ENCODE peak calls at places on chromosomes 4 and X, in eight cellular contexts. N is tibial nerve, B is suprapubic skin, S is uterus, J is fibroblast of the aortic adventitia, C is K562, G is cardiac fibroblast, L is PC-9. R is an unnamed sample.
A peak's percentile ranks its signal among the peaks of the same experiment; 100 is the strongest.

GRCh38 chrX:39894626-39895025 is 203.1 kb downstream of the BCOR start:
- DNase-seq in B (no peak), N (no peak), C (no peak), G (peak; percentile 44), S (no peak), L (no peak), J (no peak), R (no peak)

GRCh38 chr4:172088556-172088955 is 275.4 kb downstream of the GALNTL6 start:
- DNase-seq in N (no peak), B (no peak), C (peak; percentile 21), L (no peak), G (no peak), S (no peak), J (no peak), R (no peak)

GRCh38 chr4:10565166-10565780 is 108.0 kb upstream of the ZNF518B start:
- DNase-seq in B (no peak), S (no peak), C (no peak), N (no peak), J (no peak), L (no peak), G (no peak), R (no peak)

GRCh38 chr4:41050840-41051775 is 163.2 kb downstream of the APBB2 start:
- DNase-seq in C (no peak), N (no peak), L (no peak), B (no peak), J (no peak), G (peak; percentile 20), S (no peak), R (no peak)

GRCh38 chrX:111100191-111100590 is 4.2 kb downstream of the PAK3 start:
- DNase-seq in C (peak; percentile 62), B (no peak), N (no peak), G (peak; percentile 39), S (no peak), L (no peak), J (peak; percentile 58), R (peak; percentile 32)

GRCh38 chr4:78417603-78418002 is 134.0 kb upstream of the ANXA3 start:
- DNase-seq in J (no peak), G (no peak), N (no peak), B (no peak), S (no peak), L (no peak), C (no peak), R (peak; percentile 52)

GRCh38 chr4:120318447-120318846 is 251.8 kb upstream of the MAD2L1 start:
- DNase-seq in B (no peak), C (no peak), J (no peak), L (no peak), N (no peak), G (no peak), S (no peak), R (no peak)

GRCh38 chr4:176794151-176794550 is 1.4 kb upstream of the VEGFC start:
- DNase-seq in C (no peak), L (peak; percentile 83), G (peak; percentile 85), S (no peak), J (peak; percentile 93), B (no peak), N (no peak), R (peak; percentile 89)

GRCh38 chr4:182478475-182478874 is 235.3 kb downstream of the TENM3 start:
- DNase-seq in N (no peak), C (peak; percentile 26), J (peak; percentile 60), S (no peak), L (no peak), B (no peak), G (peak; percentile 66), R (peak; percentile 20)

GRCh38 chrX:37912286-37912685 is 64.9 kb upstream of the DYNLT3 start:
- DNase-seq in C (no peak), J (peak; percentile 46), N (no peak), S (no peak), G (no peak), L (no peak), B (no peak), R (peak; percentile 75)

GRCh38 chrX:17405225-17405969 is 30.4 kb downstream of the NHS start:
- DNase-seq in J (peak; percentile 44), L (peak; percentile 94), S (no peak), G (no peak), C (no peak), N (no peak), B (no peak), R (peak; percentile 96)

DNA sequence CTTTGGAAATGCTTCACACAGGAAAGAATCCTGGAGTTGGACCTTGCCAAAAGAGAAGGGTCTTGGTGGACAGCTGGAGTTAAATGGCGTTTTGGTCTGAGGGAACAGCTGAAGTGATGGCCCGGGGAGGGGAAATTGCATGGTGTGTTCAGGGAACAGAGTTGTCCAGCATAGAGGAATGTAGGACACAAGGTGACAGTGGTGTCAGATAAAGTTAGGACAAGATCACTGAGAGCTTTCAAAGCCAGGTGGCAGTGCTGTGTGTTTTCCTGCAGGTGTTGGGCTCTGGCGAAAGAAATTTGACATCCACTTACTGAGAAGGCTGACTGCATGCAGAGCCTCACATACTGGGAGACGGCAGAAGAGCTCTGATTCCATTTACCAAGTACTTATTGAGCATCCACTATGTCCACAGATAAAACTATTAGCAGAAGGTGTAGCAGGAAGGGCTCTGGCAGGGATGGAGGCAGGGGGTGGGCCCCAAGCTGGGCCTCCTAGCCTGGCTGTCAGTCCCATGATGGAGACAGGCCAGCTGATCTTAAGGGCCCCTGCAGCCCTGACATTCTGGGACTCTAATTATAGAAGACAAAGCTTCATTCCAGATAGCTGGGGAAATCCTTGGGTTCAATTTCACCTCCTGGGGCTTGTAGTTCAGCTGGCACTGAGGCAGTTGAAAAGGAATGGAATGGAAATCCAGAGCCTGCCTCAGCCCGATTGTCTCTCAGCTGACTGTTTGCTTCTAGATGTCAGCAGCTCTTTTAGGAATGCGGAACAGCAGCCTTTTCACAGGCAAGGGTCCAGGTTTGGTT is 150.2 kb upstream of the MAMLD1 start:
- DNase-seq in J (peak; percentile 52), G (peak; percentile 71), N (no peak), B (no peak), C (no peak), L (no peak), S (no peak), R (no peak)
- TF ChIP-seq CTCF in J (no peak), G (no peak), N (no peak), B (no peak), C (no peak), L (peak; percentile 47), S (no peak), R (no peak)

GRCh38 chrX:47233333-47234113 is 714 bp downstream of the USP11 start:
- DNase-seq in L (peak; percentile 83), B (peak; percentile 97), J (peak; percentile 95), N (peak; percentile 91), S (peak; percentile 97), G (peak; percentile 98), C (peak; percentile 92), R (peak; percentile 95)

GRCh38 chrX:47232197-47232802 is 509 bp upstream of the USP11 start:
- DNase-seq in B (peak; percentile 36), N (no peak), J (no peak), C (no peak), S (no peak), G (no peak), L (peak; percentile 34), R (peak; percentile 8)

GRCh38 chrX:47231167-47231566 is 1.6 kb upstream of the USP11 start:
- DNase-seq in J (no peak), C (no peak), G (no peak), S (no peak), B (no peak), L (no peak), N (no peak), R (peak; percentile 14)

GRCh38 chrX:47234583-47234982 is 1.8 kb downstream of the USP11 start:
- DNase-seq in N (no peak), B (no peak), J (no peak), G (no peak), S (no peak), L (no peak), C (no peak), R (peak; percentile 30)

GRCh38 chrX:47232803-47233332 is at the start of gene USP11:
- DNase-seq in C (peak; percentile 39), S (peak; percentile 58), L (no peak), N (no peak), G (peak; percentile 60), B (peak; percentile 75), J (peak; percentile 50), R (no peak)
- H3K4me3 ChIP-seq in C (peak within 1 kb of the TSS; percentile 65), S (peak within 1 kb of the TSS; percentile 69), L (peak within 1 kb of the TSS; percentile 62), N (peak within 1 kb of the TSS; percentile 74), G (peak within 1 kb of the TSS; percentile 61), B (peak within 1 kb of the TSS; percentile 58), J (peak within 1 kb of the TSS; percentile 76), R (peak within 1 kb of the TSS; percentile 74)

GRCh38 chr4:38831653-38832052 is 25.0 kb downstream of the TLR6 start:
- DNase-seq in L (no peak), B (no peak), C (no peak), S (no peak), J (peak; percentile 21), N (no peak), G (no peak), R (no peak)

GRCh38 chr4:38832206-38832605 is 24.4 kb downstream of the TLR6 start:
- DNase-seq in S (no peak), C (no peak), J (no peak), B (no peak), G (no peak), N (no peak), L (no peak), R (no peak)

GRCh38 chr4:38834570-38834969 is 22.0 kb downstream of the TLR6 start:
- DNase-seq in G (no peak), J (no peak), C (no peak), N (no peak), L (no peak), B (no peak), S (no peak), R (no peak)

GRCh38 chr4:38829237-38829636 is 24.6 kb upstream of the TLR1 start:
- DNase-seq in B (no peak), G (no peak), N (no peak), C (no peak), S (no peak), L (no peak), J (no peak), R (no peak)

DNA sequence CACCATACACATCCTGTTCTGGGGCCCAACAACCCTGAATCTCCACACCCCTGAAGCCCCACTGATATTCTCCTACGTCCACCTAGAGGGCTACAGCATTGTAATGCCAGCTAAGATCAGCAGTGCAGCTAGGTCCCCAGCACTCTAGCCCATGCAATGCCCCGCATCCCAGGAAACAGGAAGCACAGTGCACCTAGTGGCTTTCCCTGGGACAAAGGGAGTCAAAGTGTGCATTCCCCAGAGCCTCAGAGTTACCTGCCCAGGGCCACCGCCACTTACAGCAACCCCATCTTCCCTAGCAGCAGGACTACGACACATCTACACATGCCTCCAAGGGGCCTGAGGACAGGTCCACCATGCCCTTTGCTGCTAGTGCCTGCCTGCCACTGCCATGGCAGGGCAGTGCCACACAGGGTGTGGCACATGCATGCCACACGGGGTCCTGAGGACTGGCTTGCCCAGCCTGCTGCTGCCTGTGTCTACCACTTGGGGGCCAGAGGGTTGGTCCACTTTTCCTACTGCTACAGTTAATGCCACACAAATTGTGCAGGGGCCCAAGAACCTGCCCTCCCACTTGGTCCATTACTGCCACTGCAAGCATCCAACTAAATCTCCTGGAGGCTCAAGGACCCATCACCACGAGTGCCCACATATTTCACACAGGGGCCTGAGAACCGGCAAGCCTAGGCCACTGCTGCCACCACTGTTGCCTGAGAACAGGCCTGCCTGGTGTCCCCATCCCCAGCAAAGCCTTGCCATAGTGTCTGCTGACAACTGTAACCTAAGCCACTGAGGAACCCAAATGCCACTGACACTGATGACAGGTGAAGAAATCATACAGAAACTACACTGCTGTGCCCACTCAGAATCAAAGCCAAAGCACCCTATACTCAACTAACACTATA is 23.7 kb downstream of the TLR6 start:
- DNase-seq in G (no peak), S (no peak), B (no peak), J (no peak), C (no peak), N (no peak), L (no peak), R (no peak)
- TF ChIP-seq CTCF in G (peak; percentile 22), S (no peak), B (no peak), J (peak; percentile 11), C (peak; percentile 32), N (no peak), L (no peak), R (peak; percentile 16)

GRCh38 chrX:84501798-84502628 is at the start of gene HDX:
- DNase-seq in B (peak; percentile 90), C (no peak), L (peak; percentile 35), N (peak; percentile 77), G (peak; percentile 90), J (peak; percentile 87), S (peak; percentile 89), R (peak; percentile 80)
- H3K4me3 ChIP-seq in B (peak within 1 kb of the TSS; percentile 55), C (no peak within 1 kb of the TSS), L (peak within 1 kb of the TSS; percentile 52), N (peak within 1 kb of the TSS; percentile 63), G (peak within 1 kb of the TSS; percentile 69), J (peak within 1 kb of the TSS; percentile 73), S (peak within 1 kb of the TSS; percentile 53), R (peak within 1 kb of the TSS; percentile 59)

R was measured in mammary epithelial cell.